ENCODE peak calls at places on chromosomes 13 and 19, in ten cellular contexts. Q, V, J, A, S, W, Z, T, H and C are unnamed samples. For H3K4me1, the result is how much of the 10 kb centered on the place peaks cover.

GRCh38 chr13:113588394-113589111 is 4.0 kb downstream of the TFDP1 start:
- DNase-seq in Q (peak), H (no peak), A (peak), J (peak), Z (no peak), V (no peak), W (no peak), T (no peak), S (no peak), C (no peak)

GRCh38 chr19:38649305-38650179 is 2.1 kb downstream of the ACTN4 start:
- DNase-seq in Q (peak), J (no peak), Z (peak), T (peak), W (no peak), H (peak), A (no peak), S (peak), V (peak), C (no peak)

GRCh38 chr19:54137913-54138776 is 583 bp downstream of the CNOT3 start:
- DNase-seq in A (no peak), T (peak), Z (no peak), V (peak), W (no peak), S (no peak), J (no peak), Q (no peak), H (peak), C (no peak)

GRCh38 chr13:76148374-76148773 is 512.2 kb downstream of the LMO7 start:
- DNase-seq in Q (no peak), W (no peak), V (no peak), Z (no peak), H (no peak), S (no peak), A (no peak), J (no peak), T (no peak), C (no peak)

GRCh38 chr19:16106121-16106520 is 5.6 kb upstream of the RAB8A start:
- DNase-seq in T (no peak), Q (no peak), Z (no peak), W (no peak), A (no peak), S (peak), H (no peak), J (no peak), V (no peak), C (peak)

GRCh38 chr13:65971541-65971940 is 1258.6 kb downstream of the PCDH9 start:
- DNase-seq in H (no peak), S (no peak), A (no peak), Z (no peak), V (peak), T (no peak), W (no peak), Q (no peak), J (no peak), C (no peak)

GRCh38 chr13:110015253-110015652 is 228.9 kb upstream of the IRS2 start:
- DNase-seq in A (no peak), T (no peak), W (no peak), H (peak), Q (no peak), Z (no peak), V (no peak), J (no peak), S (peak), C (peak)

GRCh38 chr13:64568748-64569147 is 2661.4 kb downstream of the PCDH9 start:
- DNase-seq in J (no peak), W (no peak), T (no peak), Q (no peak), H (no peak), S (no peak), A (no peak), V (no peak), Z (no peak), C (no peak)

GRCh38 chr19:5130371-5131030 is 161.6 kb downstream of the KDM4B start:
- DNase-seq in H (no peak), S (no peak), W (no peak), J (no peak), Q (peak), A (no peak), T (peak), V (no peak), Z (no peak), C (no peak)

GRCh38 chr13:42283574-42283973 is 11.6 kb downstream of the AKAP11 start:
- DNase-seq in Z (no peak), V (no peak), Q (no peak), S (no peak), W (no peak), J (no peak), H (no peak), T (no peak), A (no peak), C (no peak)

GRCh38 chr19:49145485-49146407 is 9.4 kb downstream of the HRC start:
- DNase-seq in V (peak), H (peak), A (peak), Q (peak), S (peak), T (peak), Z (peak), J (peak), W (peak), C (peak)

GRCh38 chr19:50694815-50695145 is 24.8 kb downstream of the SHANK1 start:
- DNase-seq in Q (no peak), H (no peak), A (no peak), V (peak), W (no peak), Z (no peak), J (no peak), S (no peak), T (no peak), C (no peak)

GRCh38 chr13:20161275-20161950 is 561 bp upstream of the GJA3 start:
- DNase-seq in Q (peak), T (peak), A (no peak), H (no peak), J (peak), S (peak), Z (no peak), V (peak), W (no peak), C (no peak)

GRCh38 chr13:33231339-33231738 is 54.2 kb downstream of the STARD13 start:
- DNase-seq in J (no peak), Z (no peak), W (no peak), Q (no peak), A (no peak), V (no peak), T (no peak), S (no peak), H (no peak), C (no peak)
- H3K4me1 ChIP-seq in J (under half), Z (under half), W (half or more), Q (under half), A (half or more), V (under half), T (under half), S (half or more), H (under half), C (half or more)

DNA sequence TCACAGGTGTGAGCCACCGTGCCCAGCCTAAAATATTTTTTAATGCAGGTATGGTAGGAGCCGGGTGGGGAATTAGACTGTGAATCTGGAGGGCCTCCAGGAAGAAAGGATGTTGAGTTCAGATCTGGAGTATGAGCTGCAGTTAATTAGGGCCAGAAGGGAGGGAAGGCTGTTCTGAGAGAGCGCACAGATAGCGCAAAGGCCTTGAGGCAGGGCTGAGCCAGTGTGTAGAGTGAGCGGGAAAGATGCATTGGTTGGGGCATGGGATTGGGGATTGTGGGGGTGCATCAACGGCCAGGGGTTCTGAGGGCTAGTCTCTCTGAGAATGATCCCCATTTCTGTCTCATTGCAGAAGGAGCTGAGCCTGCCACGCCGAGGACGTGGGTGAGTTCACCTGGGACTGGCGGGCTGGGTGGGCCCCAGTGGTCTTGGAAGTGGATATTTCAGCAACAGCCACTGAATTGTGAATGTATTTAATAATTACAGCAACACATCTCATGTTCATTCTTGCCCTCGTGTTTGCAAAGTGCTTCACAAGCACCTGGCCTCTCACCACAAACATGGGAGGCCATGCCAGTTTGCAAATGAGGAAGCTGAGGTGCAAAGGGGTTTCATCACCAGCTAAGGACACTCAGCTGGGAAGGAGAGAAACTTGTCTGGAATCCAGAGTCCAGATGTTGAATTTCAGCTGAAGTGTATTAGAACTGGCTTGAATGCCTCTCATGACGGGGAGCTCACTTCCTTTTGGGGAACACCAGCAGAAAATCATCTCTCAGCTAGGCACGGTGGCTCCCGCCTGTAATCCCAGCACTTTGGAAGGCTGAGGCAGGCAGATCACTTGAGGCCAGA is 9.9 kb downstream of the MAST3 start:
- DNase-seq in T (no peak), W (no peak), V (no peak), Z (no peak), Q (no peak), H (no peak), A (no peak), S (no peak), J (no peak), C (no peak)
- H3K4me1 ChIP-seq in T (under half), W (under half), V (under half), Z (under half), Q (under half), H (under half), A (under half), S (under half), J (under half), C (under half)

GRCh38 chr13:26323764-26324163 is 69.8 kb downstream of the CDK8 start:
- DNase-seq in Z (no peak), T (no peak), H (no peak), J (no peak), S (peak), V (no peak), Q (no peak), W (no peak), A (no peak), C (no peak)
- H3K4me1 ChIP-seq in Z (half or more), T (under half), H (under half), J (under half), S (under half), V (under half), Q (under half), W (under half), A (under half), C (under half)

DNA sequence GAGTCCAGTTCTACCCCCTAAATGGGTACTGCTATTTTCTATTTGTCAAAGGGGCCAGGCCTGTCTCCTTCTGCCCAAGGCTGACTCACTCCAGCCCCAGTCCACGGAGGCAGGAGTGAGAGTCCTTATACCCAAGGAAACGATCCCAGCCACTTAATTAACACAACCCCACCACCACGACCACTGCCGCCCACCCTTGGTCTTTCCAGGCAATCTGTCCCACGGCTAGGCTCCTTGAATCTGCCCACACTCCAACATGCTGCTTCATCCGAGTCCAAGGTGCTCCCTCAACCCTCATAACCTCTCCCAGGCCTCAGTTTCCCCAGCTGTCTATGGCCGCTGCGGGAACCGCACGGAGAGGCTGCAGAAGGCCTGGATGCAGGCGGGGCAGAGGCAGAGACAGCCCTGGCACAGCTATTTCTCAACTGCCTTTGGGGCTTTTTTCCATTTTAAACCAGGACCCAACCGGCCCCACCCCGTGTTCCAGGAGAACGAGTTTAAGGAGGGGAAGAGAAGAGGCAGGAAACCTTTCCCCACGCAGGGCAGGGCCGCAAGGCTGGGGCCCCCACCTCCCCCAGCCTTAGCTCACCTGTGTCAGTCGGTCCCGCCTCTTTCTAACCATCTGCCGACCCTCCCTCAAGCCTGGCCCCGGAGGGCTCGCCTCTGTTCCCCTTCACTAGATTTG is 746 bp downstream of the RAB3D start:
- DNase-seq in J (no peak), Z (no peak), H (no peak), Q (no peak), W (no peak), V (no peak), S (no peak), A (no peak), T (no peak), C (no peak)
- H3K4me1 ChIP-seq in J (under half), Z (under half), H (under half), Q (under half), W (under half), V (under half), S (under half), A (under half), T (under half), C (under half)

GRCh38 chr13:98543380-98544104 is 33.4 kb downstream of the STK24 start:
- DNase-seq in J (no peak), W (no peak), S (no peak), A (no peak), Z (no peak), V (no peak), Q (no peak), T (no peak), H (no peak), C (no peak)
- H3K4me1 ChIP-seq in J (under half), W (half or more), S (under half), A (half or more), Z (half or more), V (under half), Q (half or more), T (under half), H (under half), C (under half)

GRCh38 chr19:13103961-13104847 is 1.5 kb upstream of the LYL1 start:
- DNase-seq in T (peak), A (peak), Z (peak), Q (peak), H (no peak), W (peak), V (peak), J (peak), S (no peak), C (no peak)
- H3K4me1 ChIP-seq in T (under half), A (half or more), Z (under half), Q (under half), H (under half), W (under half), V (under half), J (under half), S (under half), C (under half)

GRCh38 chr13:67303661-67304333 is 73.7 kb upstream of the PCDH9 start:
- DNase-seq in H (no peak), J (no peak), V (no peak), S (peak), Q (no peak), A (no peak), Z (no peak), T (no peak), W (no peak), C (no peak)

DNA sequence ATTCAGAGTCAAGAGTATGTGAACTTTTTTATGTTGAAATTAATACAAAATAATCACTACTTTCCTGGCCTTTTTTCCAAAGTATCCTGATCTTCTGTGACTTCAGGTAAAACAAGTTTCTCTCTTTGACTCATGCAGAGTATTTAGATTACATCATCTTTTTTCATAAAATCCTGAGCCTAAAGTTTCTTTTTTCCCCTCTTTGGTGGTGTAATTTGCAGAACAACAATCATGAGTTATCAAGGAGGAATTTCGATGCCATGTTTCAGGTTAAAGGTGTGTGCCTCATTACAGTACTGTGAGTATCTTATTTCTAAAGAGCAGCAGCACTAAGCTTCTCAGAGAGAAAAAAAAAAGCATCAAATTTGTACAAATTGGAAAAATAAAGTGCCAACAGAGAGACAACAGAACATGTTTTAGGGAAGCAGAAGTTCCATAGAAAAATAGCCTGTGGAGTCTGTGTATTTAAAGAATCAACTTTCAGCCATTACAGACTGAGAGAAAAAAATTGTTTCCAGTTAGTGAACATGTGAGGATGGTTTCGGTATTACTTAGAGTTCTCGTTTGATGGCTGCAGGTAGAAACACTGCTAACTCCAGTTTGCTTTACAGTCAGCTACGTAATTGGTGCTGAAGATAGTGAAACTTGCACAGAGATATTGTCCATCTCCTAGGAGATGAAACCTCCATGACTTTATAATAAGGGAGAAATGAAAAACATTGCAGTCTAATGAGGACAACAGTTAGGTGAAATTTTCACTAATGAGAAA is 78.1 kb upstream of the PCDH9 start:
- DNase-seq in A (no peak), Q (no peak), S (peak), T (no peak), W (no peak), Z (no peak), J (no peak), V (no peak), H (no peak), C (no peak)
- H3K4me1 ChIP-seq in A (under half), Q (under half), S (under half), T (under half), W (under half), Z (under half), J (under half), V (under half), H (under half), C (under half)

GRCh38 chr19:47614559-47614958 is 5.6 kb downstream of the BICRA start:
- DNase-seq in A (no peak), W (no peak), S (no peak), J (no peak), Q (no peak), T (no peak), Z (no peak), V (no peak), H (no peak), C (no peak)
- H3K4me1 ChIP-seq in A (half or more), W (under half), S (under half), J (under half), Q (under half), T (under half), Z (half or more), V (half or more), H (under half), C (under half)